ENCODE peak calls at places on chromosome X, in eight cellular contexts. E is activated naive CD8-positive, alpha-beta T cell treated with anti-CD3 and anti-CD28 coated beads, Interleukin-2, amount 10 ng/mL, durations not matched to agents 7 days and 5 days; M is activated naive CD4-positive, alpha-beta T cell treated with anti-CD3 and anti-CD28 coated beads, Interleukin-2, amount 50 U/mL, for 72 hours; L is right cardiac atrium; G is gastrocnemius medialis; T is heart left ventricle; A is Right ventricle myocardium superior; S is effector memory CD8-positive, alpha-beta T cell. U is an unnamed sample.

GRCh38 chrX:154600962-154601374 is 16.0 kb downstream of the CTAG1A start:
- ATAC-seq in G (no peak), T (no peak), E (no peak), A (no peak), S (no peak), M (no peak), L (no peak), U (no peak)

GRCh38 chrX:52346462-52347165 is 22.2 kb upstream of the XAGE2 start:
- ATAC-seq in M (peak), S (no peak), G (no peak), T (no peak), E (no peak), L (no peak), A (no peak), U (no peak)

GRCh38 chrX:134338527-134338926 is 101.5 kb downstream of the CCDC160 start:
- ATAC-seq in T (no peak), S (peak), E (peak), M (peak), A (no peak), L (no peak), G (no peak), U (no peak)

GRCh38 chrX:701673-702072 is 71.1 kb downstream of the SHOX start:
- ATAC-seq in L (no peak), A (no peak), T (no peak), G (no peak), S (no peak), M (no peak), E (no peak), U (no peak)

GRCh38 chrX:81114757-81115156 is 87.0 kb downstream of the HMGN5 start:
- ATAC-seq in M (no peak), T (no peak), G (no peak), S (no peak), A (no peak), E (no peak), L (no peak), U (no peak)

GRCh38 chrX:72245461-72246089 is 6.7 kb upstream of the ERCC6L start:
- ATAC-seq in S (peak), M (peak), L (peak), T (peak), A (peak), E (no peak), G (peak), U (no peak)

GRCh38 chrX:148271263-148271662 is 229.2 kb upstream of the AFF2 start:
- ATAC-seq in M (no peak), L (no peak), A (no peak), S (no peak), T (no peak), E (no peak), G (no peak), U (no peak)

GRCh38 chrX:104084063-104084462 is 8.0 kb upstream of the TMSB15C start:
- ATAC-seq in M (no peak), S (no peak), E (no peak), G (no peak), A (no peak), L (no peak), T (no peak), U (no peak)

GRCh38 chrX:155026420-155026726 is 271 bp upstream of the FUNDC2 start:
- ATAC-seq in L (no peak), E (no peak), M (no peak), T (no peak), G (no peak), S (no peak), A (no peak), U (no peak)

GRCh38 chrX:77404318-77404878 is 42.8 kb upstream of the FGF16 start:
- ATAC-seq in T (no peak), M (no peak), L (no peak), S (no peak), G (no peak), A (no peak), E (no peak), U (no peak)

GRCh38 chrX:134642394-134642793 is 15.9 kb downstream of the PLAC1 start:
- ATAC-seq in S (no peak), T (no peak), G (no peak), L (no peak), M (no peak), E (no peak), A (no peak), U (no peak)

GRCh38 chrX:131288738-131289511 is at the start of gene IGSF1:
- ATAC-seq in L (peak), A (peak), S (no peak), E (no peak), M (no peak), T (peak), G (no peak), U (no peak)

GRCh38 chrX:123993904-123994635 is 32.6 kb downstream of the STAG2 start:
- ATAC-seq in T (no peak), S (no peak), L (no peak), E (no peak), A (no peak), M (no peak), G (no peak), U (no peak)

GRCh38 chrX:7088968-7089615 is 58.4 kb upstream of the STS start:
- ATAC-seq in L (no peak), T (no peak), M (peak), G (no peak), A (no peak), S (peak), E (peak), U (peak)